ENCODE peak calls at places on chromosomes 7 and 10, in six cellular contexts. One of them, this sample, is unnamed. For H3K27me3, the result is how much of the 10 kb centered on the place peaks cover.

GRCh38 chr7:140773104-140773503 is 76.6 kb downstream of the NDUFB2 start:
- DNase-seq in HepG2: no peak
- DNase-seq in K562: no peak
- DNase-seq in H1: no peak
- DNase-seq in SK-N-SH: no peak
- DNase-seq in GM12878: no peak
- DNase-seq in this sample: no peak

GRCh38 chr7:41232086-41232485 is 470.8 kb downstream of the INHBA start:
- DNase-seq in K562: no peak
- DNase-seq in HepG2: no peak
- DNase-seq in H1: no peak
- DNase-seq in SK-N-SH: no peak
- DNase-seq in GM12878: no peak
- DNase-seq in this sample: no peak

GRCh38 chr7:25968205-25968993 is 183.6 kb upstream of the NFE2L3 start:
- DNase-seq in K562: no peak
- DNase-seq in GM12878: peak
- DNase-seq in HepG2: no peak
- DNase-seq in SK-N-SH: no peak
- DNase-seq in H1: no peak
- DNase-seq in this sample: no peak

GRCh38 chr7:80885774-80886173 is 33.1 kb downstream of the SEMA3C start:
- DNase-seq in GM12878: no peak
- DNase-seq in H1: no peak
- DNase-seq in HepG2: no peak
- DNase-seq in SK-N-SH: no peak
- DNase-seq in K562: no peak
- DNase-seq in this sample: no peak

GRCh38 chr7:116929021-116929420 is 24.3 kb upstream of the ST7 start:
- DNase-seq in GM12878: no peak
- DNase-seq in SK-N-SH: no peak
- DNase-seq in K562: no peak
- DNase-seq in HepG2: peak
- DNase-seq in H1: no peak
- DNase-seq in this sample: no peak

GRCh38 chr10:113326160-113327111 is 226.4 kb upstream of the HABP2 start:
- DNase-seq in H1: peak
- DNase-seq in SK-N-SH: peak
- DNase-seq in GM12878: peak
- DNase-seq in HepG2: peak
- DNase-seq in K562: peak
- DNase-seq in this sample: peak

GRCh38 chr10:3761916-3762708 is 22.9 kb downstream of the KLF6 start:
- DNase-seq in H1: peak
- DNase-seq in GM12878: no peak
- DNase-seq in HepG2: peak
- DNase-seq in SK-N-SH: no peak
- DNase-seq in K562: no peak
- DNase-seq in this sample: no peak

GRCh38 chr10:132571565-132572544 is 34.3 kb downstream of the INPP5A start:
- DNase-seq in H1: peak
- DNase-seq in SK-N-SH: peak
- DNase-seq in HepG2: peak
- DNase-seq in K562: peak
- DNase-seq in GM12878: peak
- DNase-seq in this sample: peak

GRCh38 chr10:58820862-58821559 is 308.3 kb downstream of the BICC1 start:
- DNase-seq in K562: no peak
- DNase-seq in H1: no peak
- DNase-seq in GM12878: no peak
- DNase-seq in HepG2: no peak
- DNase-seq in SK-N-SH: no peak
- DNase-seq in this sample: no peak

GRCh38 chr10:63627376-63627775 is 106.2 kb downstream of the REEP3 start:
- DNase-seq in HepG2: no peak
- DNase-seq in SK-N-SH: no peak
- DNase-seq in K562: no peak
- DNase-seq in H1: no peak
- DNase-seq in GM12878: no peak
- DNase-seq in this sample: no peak

GRCh38 chr10:32338262-32338661 is 8.7 kb downstream of the EPC1 start:
- DNase-seq in K562: no peak
- DNase-seq in HepG2: no peak
- DNase-seq in SK-N-SH: no peak
- DNase-seq in GM12878: no peak
- DNase-seq in H1: no peak
- DNase-seq in this sample: no peak

GRCh38 chr10:89283988-89284475 is 17.8 kb upstream of the IFIT2 start:
- DNase-seq in SK-N-SH: peak
- DNase-seq in GM12878: no peak
- DNase-seq in H1: no peak
- DNase-seq in HepG2: peak
- DNase-seq in K562: no peak
- DNase-seq in this sample: no peak

GRCh38 chr10:131963811-131964210 is 17.9 kb downstream of the BNIP3 start:
- DNase-seq in HepG2: no peak
- DNase-seq in GM12878: no peak
- DNase-seq in SK-N-SH: no peak
- DNase-seq in K562: no peak
- DNase-seq in H1: no peak
- DNase-seq in this sample: no peak

GRCh38 chr10:11087372-11087771 is 69.7 kb downstream of the CELF2 start:
- DNase-seq in GM12878: no peak
- DNase-seq in HepG2: no peak
- DNase-seq in K562: no peak
- DNase-seq in H1: no peak
- DNase-seq in SK-N-SH: no peak
- DNase-seq in this sample: no peak

GRCh38 chr10:103277713-103278299 is 868 bp downstream of the INA start:
- DNase-seq in K562: no peak
- DNase-seq in HepG2: no peak
- DNase-seq in H1: no peak
- DNase-seq in GM12878: no peak
- DNase-seq in SK-N-SH: peak
- DNase-seq in this sample: no peak

GRCh38 chr10:80684217-80684616 is 146.5 kb downstream of the SH2D4B start:
- DNase-seq in K562: peak
- DNase-seq in H1: no peak
- DNase-seq in HepG2: no peak
- DNase-seq in SK-N-SH: peak
- DNase-seq in GM12878: no peak
- DNase-seq in this sample: peak

DNA sequence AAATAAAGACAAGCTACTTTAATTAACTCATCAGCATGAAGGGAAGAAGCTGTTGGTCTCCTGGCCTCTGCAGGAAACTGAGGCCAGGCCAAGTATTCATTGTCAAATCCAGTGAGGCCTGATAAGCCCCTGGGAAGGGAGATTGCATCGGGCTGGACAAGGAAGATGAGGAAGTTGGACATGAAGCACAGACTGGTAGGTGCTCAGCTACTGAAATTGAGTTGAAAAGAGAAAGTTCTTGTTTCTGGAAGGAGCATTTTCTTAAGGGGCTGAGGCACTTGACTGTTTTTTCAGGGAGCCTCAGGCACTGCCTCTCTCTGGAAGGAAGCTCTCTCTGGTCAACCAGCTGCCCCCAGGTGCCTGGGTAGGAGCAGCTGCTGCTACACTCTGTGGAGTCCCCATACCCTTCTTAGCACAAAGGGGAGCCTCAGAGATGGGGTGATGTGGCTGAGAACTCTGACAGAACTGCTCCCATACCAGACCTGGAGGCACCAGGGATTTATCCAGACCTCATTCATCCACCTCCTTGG is 90.3 kb upstream of the IKZF1 start:
- DNase-seq in GM12878: no peak
- DNase-seq in HepG2: no peak
- DNase-seq in SK-N-SH: no peak
- DNase-seq in H1: no peak
- DNase-seq in K562: no peak
- DNase-seq in this sample: no peak
- H3K4me3 ChIP-seq in GM12878: no peak
- H3K4me3 ChIP-seq in HepG2: no peak
- H3K4me3 ChIP-seq in SK-N-SH: no peak
- H3K4me3 ChIP-seq in H1: no peak
- H3K4me3 ChIP-seq in K562: no peak
- H3K4me3 ChIP-seq in this sample: no peak

GRCh38 chr7:90569368-90569767 is 26.8 kb upstream of the CDK14 start:
- DNase-seq in SK-N-SH: no peak
- DNase-seq in H1: no peak
- DNase-seq in HepG2: no peak
- DNase-seq in GM12878: no peak
- DNase-seq in K562: no peak
- DNase-seq in this sample: no peak

GRCh38 chr7:90570373-90570959 is 25.7 kb upstream of the CDK14 start:
- DNase-seq in HepG2: no peak
- DNase-seq in K562: no peak
- DNase-seq in SK-N-SH: peak
- DNase-seq in GM12878: no peak
- DNase-seq in H1: no peak
- DNase-seq in this sample: no peak

GRCh38 chr7:90579181-90579688 is 16.9 kb upstream of the CDK14 start:
- DNase-seq in HepG2: no peak
- DNase-seq in K562: no peak
- DNase-seq in SK-N-SH: no peak
- DNase-seq in GM12878: no peak
- DNase-seq in H1: no peak
- DNase-seq in this sample: no peak

GRCh38 chr7:90574820-90575187 is 21.3 kb upstream of the CDK14 start:
- DNase-seq in SK-N-SH: no peak
- DNase-seq in HepG2: no peak
- DNase-seq in H1: no peak
- DNase-seq in GM12878: no peak
- DNase-seq in K562: no peak
- DNase-seq in this sample: no peak

GRCh38 chr7:90574136-90574819 is 21.8 kb upstream of the CDK14 start:
- DNase-seq in K562: no peak
- DNase-seq in HepG2: no peak
- DNase-seq in H1: no peak
- DNase-seq in SK-N-SH: no peak
- DNase-seq in GM12878: no peak
- DNase-seq in this sample: no peak
- TF ChIP-seq GABPA in K562: no peak
- TF ChIP-seq GABPA in HepG2: no peak
- TF ChIP-seq GABPA in H1: no peak
- TF ChIP-seq GABPA in SK-N-SH: no peak
- TF ChIP-seq GABPA in GM12878: no peak
- TF ChIP-seq GABPA in this sample: no peak

DNA sequence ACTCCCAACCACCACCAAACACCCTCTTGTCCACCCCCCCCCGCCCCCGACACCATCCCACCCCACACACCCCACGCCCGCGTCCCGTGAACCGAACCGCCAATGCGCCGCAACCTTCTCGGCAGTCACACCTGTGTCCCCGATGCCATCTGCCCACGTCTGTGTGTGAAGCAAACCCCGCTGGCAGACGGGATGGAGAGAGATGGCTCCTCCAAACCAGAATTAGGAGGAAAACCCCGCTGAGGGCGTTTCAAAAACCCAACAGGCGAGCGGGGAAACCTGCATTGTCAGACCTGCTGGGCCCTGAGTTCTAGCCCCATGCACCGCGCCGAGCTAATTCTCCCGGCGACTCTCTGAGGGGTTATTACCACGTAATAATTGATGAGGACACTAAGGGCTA is 28.6 kb upstream of the KCNK18 start:
- DNase-seq in SK-N-SH: no peak
- DNase-seq in H1: no peak
- DNase-seq in K562: no peak
- DNase-seq in HepG2: no peak
- DNase-seq in GM12878: no peak
- DNase-seq in this sample: no peak
- H3K27me3 ChIP-seq in SK-N-SH: half or more
- H3K27me3 ChIP-seq in H1: half or more
- H3K27me3 ChIP-seq in K562: half or more
- H3K27me3 ChIP-seq in HepG2: under half
- H3K27me3 ChIP-seq in GM12878: under half
- H3K27me3 ChIP-seq in this sample: half or more

DNA sequence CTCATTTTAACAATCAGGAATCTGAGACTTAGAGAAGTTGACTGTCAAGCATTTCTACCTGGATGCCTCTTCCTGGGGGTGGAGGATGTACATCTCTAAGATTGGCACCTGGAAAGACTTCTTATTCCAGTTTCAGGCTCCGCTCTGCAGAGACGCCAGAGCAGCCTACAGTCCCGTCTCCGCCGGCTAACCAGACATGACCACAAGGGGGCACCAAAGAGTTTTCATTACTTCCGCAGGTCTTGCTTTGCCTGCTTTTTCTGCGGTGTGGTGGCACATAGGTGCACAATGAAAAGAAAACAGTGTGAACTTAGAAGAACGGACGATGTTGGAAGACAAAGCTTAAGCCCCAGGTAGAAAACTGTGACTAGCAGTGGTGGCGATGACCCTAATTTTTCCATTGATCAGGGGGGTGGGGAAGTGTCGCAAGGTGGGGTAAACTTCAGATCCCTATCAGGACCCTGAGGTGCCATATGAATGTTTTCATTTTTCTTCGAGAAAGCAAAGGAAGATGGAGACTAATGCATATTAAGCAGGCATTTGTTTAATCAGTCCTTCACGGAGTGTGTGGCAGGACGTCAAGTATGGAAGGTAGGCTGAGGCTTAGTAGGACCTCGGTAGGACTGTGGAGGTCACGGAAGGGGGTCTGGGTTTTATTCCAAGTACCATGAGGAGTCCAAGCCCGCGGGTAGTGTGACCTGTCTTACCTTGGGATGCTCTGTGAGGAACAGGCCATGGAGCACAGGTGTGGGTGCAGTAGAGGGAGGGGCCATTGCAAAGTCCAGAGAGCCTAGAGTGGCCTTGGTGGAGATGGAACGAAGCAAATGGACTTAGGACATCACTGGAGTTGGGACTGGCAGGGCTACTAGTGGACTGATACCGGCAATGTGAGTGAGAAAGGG is 60.1 kb upstream of the SORCS3 start:
- DNase-seq in H1: peak
- DNase-seq in K562: peak
- DNase-seq in SK-N-SH: peak
- DNase-seq in HepG2: peak
- DNase-seq in GM12878: peak
- DNase-seq in this sample: peak
- H3K4me3 ChIP-seq in H1: no peak
- H3K4me3 ChIP-seq in K562: no peak
- H3K4me3 ChIP-seq in SK-N-SH: no peak
- H3K4me3 ChIP-seq in HepG2: no peak
- H3K4me3 ChIP-seq in GM12878: no peak
- H3K4me3 ChIP-seq in this sample: no peak